ENCODE peak calls at places on chromosomes 13 and 19, in five cellular contexts. R is IMR-90, U is H1, C is mesenchymal stem cell, S is H9. H is an unnamed sample.

GRCh38 chr19:47510516-47511127 is 4.2 kb downstream of the NAPA start:
- DNase-seq in U (no peak), R (no peak), C (no peak), S (no peak), H (no peak)

GRCh38 chr13:60944016-60944415 is 471.6 kb downstream of the PCDH20 start:
- DNase-seq in R (no peak), S (no peak), C (no peak), U (no peak), H (no peak)

GRCh38 chr13:31530883-31531282 is 208.4 kb upstream of the RXFP2 start:
- DNase-seq in S (no peak), C (no peak), R (no peak), U (no peak), H (no peak)

GRCh38 chr13:92553470-92554114 is 673.0 kb upstream of the GPC6 start:
- DNase-seq in R (no peak), C (no peak), U (no peak), S (no peak), H (no peak)

GRCh38 chr13:93355094-93355493 is 128.5 kb downstream of the GPC6 start:
- DNase-seq in R (no peak), C (no peak), U (no peak), S (no peak), H (no peak)

GRCh38 chr13:23963184-23963931 is 66.1 kb upstream of the C1QTNF9B start:
- DNase-seq in R (no peak), S (no peak), U (no peak), C (no peak), H (no peak)

GRCh38 chr13:73018336-73018735 is 40.5 kb upstream of the KLF5 start:
- DNase-seq in R (peak), U (no peak), S (no peak), C (no peak), H (no peak)

GRCh38 chr19:43913383-43913782 is 21.7 kb downstream of the ZNF45 start:
- DNase-seq in C (no peak), U (no peak), S (no peak), R (no peak), H (no peak)

GRCh38 chr13:111505175-111505777 is 184.8 kb downstream of the TEX29 start:
- DNase-seq in C (no peak), R (no peak), S (peak), U (peak), H (peak)

GRCh38 chr19:47240996-47241918 is 10.3 kb upstream of the BBC3 start:
- DNase-seq in U (peak), C (peak), S (peak), R (peak), H (no peak)

GRCh38 chr19:38049105-38049649 is 142.2 kb downstream of the SIPA1L3 start:
- DNase-seq in S (no peak), R (no peak), U (no peak), C (peak), H (no peak)

GRCh38 chr19:46221981-46222610 is 7.4 kb upstream of the IGFL1 start:
- DNase-seq in U (peak), R (peak), C (peak), S (peak), H (no peak)

GRCh38 chr13:98199480-98199879 is 22.4 kb upstream of the RNF113B start:
- DNase-seq in R (peak), C (peak), S (no peak), U (no peak), H (no peak)

GRCh38 chr19:45507864-45508680 is 793 bp downstream of the VASP start:
- DNase-seq in C (peak), U (peak), R (no peak), S (peak), H (no peak)

GRCh38 chr13:99759163-99759552 is 212.4 kb downstream of the ZIC5 start:
- DNase-seq in R (no peak), S (no peak), C (no peak), U (peak), H (no peak)

GRCh38 chr13:33352023-33352422 is 66.5 kb upstream of the STARD13 start:
- DNase-seq in C (no peak), S (no peak), R (no peak), U (no peak), H (no peak)

GRCh38 chr13:99227909-99228688 is 27.4 kb downstream of the UBAC2 start:
- DNase-seq in S (no peak), R (no peak), C (no peak), U (no peak), H (no peak)

GRCh38 chr19:6014551-6015135 is 36.7 kb upstream of the RANBP3 start:
- DNase-seq in S (no peak), R (no peak), U (no peak), C (no peak), H (no peak)

GRCh38 chr13:25046985-25047660 is 48.8 kb upstream of the PABPC3 start:
- DNase-seq in C (peak), U (peak), R (peak), S (peak), H (peak)

GRCh38 chr19:51059715-51060114 is 5.2 kb downstream of the KLK13 start:
- DNase-seq in S (peak), R (no peak), U (no peak), C (no peak), H (no peak)

GRCh38 chr19:18388328-18389094 is 2.6 kb downstream of the GDF15 start:
- DNase-seq in U (peak), C (peak), R (no peak), S (peak), H (peak)

GRCh38 chr19:50932018-50932689 is 20.7 kb downstream of the KLK5 start:
- DNase-seq in C (no peak), U (no peak), S (no peak), R (no peak), H (no peak)

GRCh38 chr19:4327877-4328242 is 10.8 kb downstream of the STAP2 start:
- DNase-seq in R (no peak), U (peak), S (no peak), C (no peak), H (no peak)

GRCh38 chr19:10004617-10005016 is 5.7 kb downstream of the COL5A3 start:
- DNase-seq in R (no peak), S (no peak), U (no peak), C (no peak), H (no peak)

GRCh38 chr13:112244061-112244460 is 132.1 kb upstream of the SPACA7 start:
- DNase-seq in R (no peak), U (peak), C (no peak), S (no peak), H (no peak)

GRCh38 chr13:33642374-33643065 is 175.4 kb upstream of the RFC3 start:
- DNase-seq in U (no peak), R (peak), C (peak), S (no peak), H (no peak)

GRCh38 chr13:28046981-28047380 is 53.4 kb downstream of the FLT3 start:
- DNase-seq in S (no peak), R (peak), C (peak), U (no peak), H (no peak)

GRCh38 chr13:108645376-108645775 is 16.0 kb downstream of the MYO16 start:
- DNase-seq in S (no peak), C (no peak), U (no peak), R (no peak), H (no peak)

GRCh38 chr13:113298001-113298945 is 1.2 kb downstream of the LAMP1 start:
- DNase-seq in S (no peak), U (no peak), R (no peak), C (no peak), H (no peak)

GRCh38 chr13:93942016-93942415 is 537.5 kb downstream of the DCT start:
- DNase-seq in U (no peak), C (no peak), S (no peak), R (peak), H (no peak)

GRCh38 chr13:83883061-83883523 is 818 bp upstream of the SLITRK1 start:
- DNase-seq in U (peak), R (no peak), S (peak), C (no peak), H (no peak)

GRCh38 chr13:93039131-93039530 is 187.5 kb upstream of the GPC6 start:
- DNase-seq in R (peak), S (no peak), C (peak), U (no peak), H (no peak)

GRCh38 chr19:45276284-45276687 is 25.2 kb downstream of the MARK4 start:
- DNase-seq in C (no peak), R (peak), U (no peak), S (no peak), H (no peak)

GRCh38 chr13:48715977-48716376 is 62.2 kb downstream of the CYSLTR2 start:
- DNase-seq in S (no peak), C (no peak), R (no peak), U (no peak), H (no peak)

GRCh38 chr19:44808463-44809371 is at the start of gene BCAM:
- DNase-seq in C (peak), R (peak), U (peak), S (peak), H (peak)

GRCh38 chr13:81987677-81988357 is 1646.9 kb upstream of the SPRY2 start:
- DNase-seq in S (no peak), C (no peak), R (no peak), U (no peak), H (no peak)

GRCh38 chr13:81987159-81987558 is 1646.2 kb upstream of the SPRY2 start:
- DNase-seq in R (no peak), U (no peak), S (no peak), C (no peak), H (no peak)

GRCh38 chr13:81986308-81986707 is 1645.4 kb upstream of the SPRY2 start:
- DNase-seq in C (no peak), S (no peak), U (no peak), R (no peak), H (no peak)

GRCh38 chr13:81988542-81988941 is 1647.6 kb upstream of the SPRY2 start:
- DNase-seq in R (no peak), U (no peak), C (no peak), S (no peak), H (no peak)

GRCh38 chr13:81990652-81991051 is 1649.7 kb upstream of the SPRY2 start:
- DNase-seq in S (peak), R (no peak), U (no peak), C (no peak), H (no peak)
- H2BK15ac ChIP-seq in S (no peak), R (no peak), U (no peak), C (no peak), H (no peak)

DNA sequence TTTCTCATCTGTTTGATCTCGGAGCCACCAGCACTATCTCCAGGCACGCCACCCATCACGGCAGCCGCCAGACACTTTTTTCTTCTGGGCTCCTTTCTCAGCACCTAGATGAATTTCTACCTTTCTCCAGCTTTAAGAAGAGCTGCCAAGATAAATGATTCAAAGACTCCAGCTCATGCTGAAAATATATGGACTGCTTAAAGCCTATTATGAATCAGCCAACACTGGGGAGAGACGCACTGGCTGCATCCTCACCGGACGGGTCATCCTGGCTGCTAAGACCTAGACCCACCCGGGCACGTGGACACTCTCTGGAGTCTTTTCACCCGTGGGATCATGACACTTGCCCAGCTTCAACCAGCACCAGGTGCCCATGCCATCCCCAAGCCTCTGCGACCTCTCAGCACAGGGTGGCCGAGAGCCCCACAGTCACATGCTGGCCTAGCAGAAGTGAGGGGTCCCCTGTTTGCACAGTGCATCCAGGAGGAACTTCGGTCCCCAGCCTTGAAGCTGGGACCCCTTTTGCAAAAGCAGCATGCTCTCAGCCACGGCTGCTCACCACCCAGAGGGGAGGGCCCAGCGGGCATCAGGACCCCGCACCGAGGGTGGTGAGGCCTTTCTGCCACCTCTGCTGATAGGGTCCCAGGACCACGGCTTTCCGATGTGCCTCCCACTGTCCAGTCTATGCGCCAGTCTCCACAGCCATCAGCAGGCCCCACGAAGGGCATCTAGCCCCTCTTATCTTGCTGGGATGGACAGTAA is 72.8 kb downstream of the CEBPG start:
- DNase-seq in S (no peak), U (no peak), R (peak), C (no peak), H (no peak)
- H2AFZ ChIP-seq in S (no peak), U (no peak), R (no peak), C (no peak), H (no peak)

GRCh38 chr19:41363371-41363752 is 587 bp downstream of the B9D2 start:
- DNase-seq in C (no peak), U (no peak), R (no peak), S (no peak), H (no peak)
- H3K18ac ChIP-seq in C (peak), U (no peak), R (peak), S (no peak), H (peak)

GRCh38 chr13:40673414-40673813 is 7.0 kb upstream of the FOXO1 start:
- DNase-seq in S (no peak), R (no peak), C (no peak), U (no peak), H (no peak)
- H2BK15ac ChIP-seq in S (no peak), R (no peak), C (no peak), U (no peak), H (no peak)

GRCh38 chr19:16472992-16473391 is 1.2 kb upstream of the EPS15L1 start:
- DNase-seq in R (no peak), S (no peak), C (no peak), U (no peak), H (no peak)
- H2AFZ ChIP-seq in R (no peak), S (no peak), C (no peak), U (no peak), H (peak)

DNA sequence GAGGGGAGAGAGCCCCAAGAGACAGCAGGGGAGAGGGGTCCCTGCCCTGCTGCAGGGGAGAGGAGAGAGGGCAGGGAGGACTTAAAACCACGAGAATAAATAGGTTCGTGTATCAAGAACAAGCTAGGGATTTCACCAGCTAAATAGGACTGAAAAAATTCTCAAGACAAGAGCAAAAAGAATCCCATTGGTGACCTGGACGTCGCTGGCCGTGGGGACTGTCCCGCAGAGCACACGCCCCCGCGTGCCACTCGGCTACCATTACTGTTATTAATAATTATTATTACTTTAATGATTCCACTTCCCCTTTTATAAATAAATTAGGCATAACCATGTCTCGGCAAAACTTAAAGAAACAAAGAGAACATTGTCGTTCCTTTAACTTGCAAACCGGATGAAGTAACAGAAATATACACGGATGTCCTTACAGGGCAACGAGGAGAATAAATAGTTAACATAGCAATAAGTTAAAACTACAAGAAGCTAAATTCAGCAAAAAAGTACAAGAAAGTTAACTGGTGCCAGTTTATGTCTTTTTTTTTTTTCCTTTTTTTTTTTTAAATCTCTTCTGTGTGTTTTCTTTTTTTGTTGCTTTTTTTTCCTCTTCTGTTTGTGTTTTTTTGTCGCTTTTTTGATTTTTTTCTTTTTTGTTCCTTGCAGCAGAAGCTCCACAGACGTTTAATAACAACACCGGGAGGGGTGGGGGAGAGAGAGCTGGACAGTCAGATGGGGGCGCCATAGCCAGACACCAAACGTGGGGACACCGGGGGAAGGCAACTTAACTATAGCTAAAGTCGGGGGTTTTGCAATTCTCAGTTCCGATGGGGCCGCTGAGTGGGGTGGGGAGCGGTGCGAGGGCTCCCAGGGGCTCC is 16.7 kb downstream of the PRKCSH start:
- DNase-seq in U (no peak), R (no peak), C (no peak), S (peak), H (no peak)
- H3K18ac ChIP-seq in U (no peak), R (no peak), C (no peak), S (no peak), H (peak)

GRCh38 chr19:28128341-28128740 is 1084.6 kb downstream of the UQCRFS1 start:
- DNase-seq in U (no peak), C (no peak), S (no peak), R (no peak), H (no peak)

GRCh38 chr19:28126499-28126898 is 1086.5 kb downstream of the UQCRFS1 start:
- DNase-seq in U (no peak), S (no peak), C (no peak), R (no peak), H (no peak)

GRCh38 chr19:28130066-28130511 is 1082.9 kb downstream of the UQCRFS1 start:
- DNase-seq in R (no peak), U (no peak), S (no peak), C (no peak), H (no peak)
- H2BK15ac ChIP-seq in R (no peak), U (no peak), S (no peak), C (no peak), H (no peak)

H was measured in neuronal stem cell.